ENCODE peak calls at places on chromosome 14, in nine cellular contexts. T is stomach, A is OCI-LY7, G is WERI-Rb-1, N is psoas muscle, V is HFF-Myc, Q is neural progenitor cell, I is progenitor cell of endocrine pancreas, Y is PC-9. S is an unnamed sample.

GRCh38 chr14:39247256-39247655 is 13.5 kb downstream of the MIA2 start:
- DNase-seq in T (no peak), A (no peak), G (no peak), N (no peak), V (no peak), Q (no peak), I (no peak), Y (peak), S (peak)

GRCh38 chr14:79915411-79915810 is 295.9 kb downstream of the DIO2 start:
- DNase-seq in T (no peak), A (no peak), G (no peak), N (no peak), V (no peak), Q (no peak), I (no peak), Y (no peak), S (no peak)

GRCh38 chr14:76257842-76258397 is 106.2 kb downstream of the GPATCH2L start:
- DNase-seq in T (no peak), A (no peak), G (no peak), N (no peak), V (no peak), Q (peak), I (no peak), Y (no peak), S (no peak)

GRCh38 chr14:41549821-41550597 is 56.7 kb upstream of the LRFN5 start:
- DNase-seq in T (no peak), A (no peak), G (no peak), N (no peak), V (no peak), Q (no peak), I (no peak), Y (no peak), S (no peak)

GRCh38 chr14:71931492-71932228 is 569 bp upstream of the RGS6 start:
- DNase-seq in T (no peak), A (no peak), G (peak), N (peak), V (no peak), Q (peak), I (no peak), Y (no peak), S (no peak)

GRCh38 chr14:96590190-96590860 is 88.1 kb downstream of the PAPOLA start:
- DNase-seq in T (no peak), A (no peak), G (no peak), N (no peak), V (no peak), Q (peak), I (no peak), Y (no peak), S (no peak)

GRCh38 chr14:66645716-66646115 is 137.8 kb downstream of the GPHN start:
- DNase-seq in T (no peak), A (no peak), G (no peak), N (no peak), V (no peak), Q (no peak), I (no peak), Y (no peak), S (no peak)

GRCh38 chr14:52781629-52782028 is 9.8 kb downstream of the GNPNAT1 start:
- DNase-seq in T (no peak), A (no peak), G (no peak), N (no peak), V (no peak), Q (no peak), I (no peak), Y (no peak), S (no peak)

GRCh38 chr14:101719045-101719645 is 42.4 kb upstream of the PPP2R5C start:
- DNase-seq in T (peak), A (no peak), G (no peak), N (no peak), V (no peak), Q (no peak), I (no peak), Y (peak), S (no peak)

GRCh38 chr14:59895721-59896120 is 24.2 kb upstream of the LRRC9 start:
- DNase-seq in T (no peak), A (no peak), G (no peak), N (no peak), V (no peak), Q (no peak), I (no peak), Y (no peak), S (no peak)

GRCh38 chr14:77024171-77024627 is 4.3 kb downstream of the IRF2BPL start:
- DNase-seq in T (no peak), A (no peak), G (no peak), N (no peak), V (no peak), Q (peak), I (no peak), Y (no peak), S (no peak)

GRCh38 chr14:73223049-73223448 is 14.3 kb upstream of the PAPLN start:
- DNase-seq in T (no peak), A (peak), G (no peak), N (no peak), V (no peak), Q (no peak), I (no peak), Y (no peak), S (no peak)

GRCh38 chr14:32667287-32667686 is 271.4 kb upstream of the NPAS3 start:
- DNase-seq in T (no peak), A (no peak), G (no peak), N (no peak), V (no peak), Q (no peak), I (no peak), Y (no peak), S (no peak)

GRCh38 chr14:103549361-103550311 is 12.8 kb downstream of the BAG5 start:
- DNase-seq in T (no peak), A (no peak), G (no peak), N (peak), V (no peak), Q (no peak), I (no peak), Y (no peak), S (no peak)

GRCh38 chr14:87869619-87870583 is 123.1 kb downstream of the GALC start:
- DNase-seq in T (no peak), A (no peak), G (no peak), N (no peak), V (no peak), Q (no peak), I (no peak), Y (no peak), S (peak)

GRCh38 chr14:104977681-104978647 is at the start of gene AHNAK2:
- DNase-seq in T (peak), A (no peak), G (peak), N (peak), V (no peak), Q (peak), I (peak), Y (peak), S (no peak)

GRCh38 chr14:99075771-99076370 is 196.1 kb downstream of the BCL11B start:
- DNase-seq in T (no peak), A (no peak), G (no peak), N (no peak), V (no peak), Q (no peak), I (no peak), Y (no peak), S (no peak)

GRCh38 chr14:93648440-93649168 is 139.7 kb downstream of the PRIMA1 start:
- DNase-seq in T (no peak), A (peak), G (peak), N (no peak), V (peak), Q (peak), I (no peak), Y (no peak), S (no peak)

GRCh38 chr14:22538671-22539228 is 50.3 kb downstream of the DAD1 start:
- DNase-seq in T (no peak), A (no peak), G (no peak), N (no peak), V (no peak), Q (no peak), I (no peak), Y (no peak), S (no peak)

GRCh38 chr14:63361790-63362189 is 43.1 kb upstream of the GPHB5 start:
- DNase-seq in T (no peak), A (peak), G (no peak), N (no peak), V (no peak), Q (no peak), I (no peak), Y (no peak), S (no peak)

GRCh38 chr14:24876009-24876690 is 173.8 kb downstream of the STXBP6 start:
- DNase-seq in T (no peak), A (no peak), G (no peak), N (no peak), V (no peak), Q (no peak), I (no peak), Y (no peak), S (no peak)

GRCh38 chr14:68937790-68938514 is 41.1 kb downstream of the ACTN1 start:
- DNase-seq in T (peak), A (no peak), G (no peak), N (no peak), V (no peak), Q (peak), I (no peak), Y (peak), S (no peak)

GRCh38 chr14:35374273-35374681 is 30.3 kb downstream of the NFKBIA start:
- DNase-seq in T (peak), A (no peak), G (no peak), N (peak), V (no peak), Q (no peak), I (no peak), Y (peak), S (peak)

GRCh38 chr14:88036422-88036821 is 31.5 kb downstream of the GPR65 start:
- DNase-seq in T (no peak), A (no peak), G (no peak), N (no peak), V (no peak), Q (peak), I (no peak), Y (no peak), S (no peak)

GRCh38 chr14:101972126-101972785 is 7.9 kb downstream of the DYNC1H1 start:
- DNase-seq in T (peak), A (no peak), G (no peak), N (peak), V (peak), Q (no peak), I (no peak), Y (peak), S (peak)

DNA sequence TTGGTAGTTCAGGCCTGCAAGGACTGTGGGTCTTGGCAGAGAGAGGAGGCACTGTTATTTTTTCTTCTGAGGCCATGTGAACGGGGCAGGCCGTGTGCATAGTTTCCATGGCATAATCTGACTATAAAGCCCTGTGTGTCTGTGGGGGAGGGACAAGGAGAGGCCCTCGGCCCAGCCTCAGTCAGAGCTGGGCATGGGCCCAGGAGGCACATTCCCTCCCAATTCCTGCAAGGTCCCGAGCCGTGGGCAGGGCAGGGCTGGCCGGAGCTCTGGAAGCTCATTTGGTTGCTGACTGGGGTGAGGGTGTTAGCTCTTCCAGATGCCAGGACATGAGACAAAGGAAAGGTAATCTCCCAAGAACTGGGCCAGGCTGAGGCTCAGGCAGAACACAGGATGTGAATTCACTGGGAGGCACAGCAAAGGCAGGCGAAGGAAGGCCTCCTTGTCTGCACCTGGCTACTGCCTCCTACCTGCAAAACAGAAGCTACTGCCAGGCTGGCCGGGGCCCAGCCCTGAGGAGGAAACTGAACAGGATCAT is 22.0 kb upstream of the PLEKHG3 start:
- DNase-seq in T (peak), A (no peak), G (no peak), N (peak), V (no peak), Q (no peak), I (no peak), Y (no peak), S (no peak)
- TF ChIP-seq CTCF in T (peak), A (no peak), G (peak), N (no peak), V (no peak), Q (no peak), I (no peak), Y (no peak), S (peak)

DNA sequence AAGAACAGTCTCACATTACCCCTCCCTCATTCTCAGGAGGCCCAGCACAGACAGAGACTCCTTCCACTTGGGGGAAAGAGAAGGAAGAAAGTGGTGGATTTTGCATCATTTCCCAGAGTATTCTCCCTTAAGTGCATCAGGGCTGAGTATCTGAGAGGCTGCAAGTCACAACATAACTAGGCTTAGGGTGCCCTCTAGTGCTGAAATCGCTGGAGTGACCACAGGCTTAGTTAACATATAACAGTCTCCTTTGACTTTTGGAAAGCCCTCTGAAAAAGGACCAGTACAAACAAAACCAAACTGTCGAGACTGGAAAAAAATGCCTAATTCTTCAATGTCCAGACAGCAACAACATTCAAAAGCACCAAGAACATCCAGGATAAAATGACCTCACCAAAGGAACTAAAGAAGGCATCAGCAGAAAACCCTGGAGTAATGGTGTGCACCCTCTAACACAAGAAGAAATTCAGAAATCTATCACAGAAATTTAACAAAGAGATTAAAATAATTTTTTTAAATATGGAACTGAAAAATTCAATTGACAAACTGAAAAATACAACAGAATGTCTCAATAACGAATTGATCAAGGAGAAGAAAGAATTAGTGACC is 412.3 kb downstream of the RPS29 start:
- DNase-seq in T (peak), A (peak), G (peak), N (no peak), V (peak), Q (peak), I (peak), Y (peak), S (peak)
- TF ChIP-seq CTCF in T (peak), A (peak), G (peak), N (no peak), V (peak), Q (peak), I (peak), Y (peak), S (peak)

DNA sequence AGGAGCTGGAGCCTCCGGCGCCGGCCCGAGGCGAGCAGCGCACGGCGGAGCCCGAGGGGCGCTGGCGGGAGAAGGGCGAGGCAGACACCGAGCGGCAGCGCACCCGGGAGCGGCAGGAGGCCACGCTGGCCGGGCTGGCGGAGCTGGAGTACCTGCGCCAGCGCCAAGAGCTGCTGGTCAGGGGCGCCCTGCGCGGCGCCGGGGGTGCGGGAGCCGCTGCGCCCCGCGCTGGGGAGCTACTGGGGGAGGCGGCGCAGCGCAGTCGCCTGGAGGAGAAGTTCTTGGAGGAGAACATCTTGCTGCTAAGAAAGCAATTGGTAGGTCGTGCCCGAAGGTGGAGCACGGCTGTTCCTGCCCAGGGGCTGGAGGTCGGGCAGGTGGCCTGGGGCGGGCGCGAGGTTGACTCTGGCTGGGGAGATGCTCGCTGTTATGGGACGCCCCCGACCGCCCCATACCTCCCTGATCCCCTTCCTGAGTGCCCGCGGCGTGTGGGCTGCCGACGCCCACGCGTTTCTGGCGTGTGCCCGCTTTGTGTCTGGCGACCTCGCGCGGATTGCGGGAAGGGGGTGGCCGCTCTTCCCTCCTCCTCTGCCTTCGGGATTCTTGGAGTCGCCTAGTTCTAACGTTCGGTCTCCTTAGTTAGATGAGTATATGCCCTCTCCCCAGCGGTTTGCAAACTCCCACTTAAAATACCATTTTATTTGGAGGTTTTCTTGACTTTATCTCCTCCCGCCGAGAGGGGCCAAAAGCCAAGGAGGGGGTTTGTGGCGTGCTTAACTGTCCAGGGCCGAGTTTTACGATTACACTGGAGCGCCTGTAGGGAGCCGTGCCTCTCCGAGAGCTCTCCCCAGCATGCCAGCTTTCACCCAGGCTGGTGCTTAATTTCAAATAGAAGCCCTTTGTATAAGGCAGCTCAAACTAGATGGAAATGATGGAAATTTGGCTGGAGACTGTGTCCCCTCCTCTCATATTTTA is 756 bp downstream of the DACT1 start:
- DNase-seq in T (no peak), A (no peak), G (peak), N (peak), V (no peak), Q (peak), I (no peak), Y (no peak), S (no peak)
- TF ChIP-seq CTCF in T (no peak), A (no peak), G (no peak), N (no peak), V (no peak), Q (no peak), I (no peak), Y (no peak), S (peak)

GRCh38 chr14:55129428-55130193 is 559 bp downstream of the LGALS3 start:
- DNase-seq in T (peak), A (no peak), G (peak), N (peak), V (no peak), Q (peak), I (peak), Y (peak), S (no peak)

GRCh38 chr14:55129086-55129427 is at the start of gene LGALS3:
- DNase-seq in T (peak), A (no peak), G (peak), N (peak), V (no peak), Q (peak), I (peak), Y (peak), S (no peak)

GRCh38 chr14:55130194-55130550 is 1.1 kb downstream of the LGALS3 start:
- DNase-seq in T (peak), A (no peak), G (no peak), N (no peak), V (no peak), Q (no peak), I (no peak), Y (peak), S (no peak)

GRCh38 chr14:55133416-55133815 is 4.4 kb downstream of the LGALS3 start:
- DNase-seq in T (no peak), A (no peak), G (no peak), N (no peak), V (no peak), Q (peak), I (no peak), Y (no peak), S (no peak)

DNA sequence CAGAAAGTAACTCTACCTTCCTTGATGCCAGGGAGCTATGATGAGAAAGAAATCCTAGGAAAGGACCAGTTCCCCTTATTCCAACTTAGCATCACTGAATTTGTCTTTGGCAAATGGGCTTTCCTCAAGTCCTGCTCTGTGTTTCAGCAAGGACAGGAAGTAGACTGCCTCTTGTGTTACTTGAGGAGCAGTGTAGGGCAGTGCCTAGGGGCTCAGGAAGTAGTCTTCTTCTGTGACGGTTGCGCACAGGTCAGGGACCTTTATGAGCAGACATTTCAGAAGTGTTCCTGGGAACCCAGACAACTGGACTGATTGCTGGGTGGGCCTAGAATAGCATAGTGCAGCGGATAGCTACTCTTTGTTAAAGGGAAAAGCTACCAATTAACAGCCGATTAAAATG is 2.7 kb downstream of the LGALS3 start:
- DNase-seq in T (no peak), A (peak), G (no peak), N (no peak), V (no peak), Q (no peak), I (no peak), Y (no peak), S (no peak)
- TF ChIP-seq CTCF in T (no peak), A (no peak), G (no peak), N (peak), V (no peak), Q (no peak), I (no peak), Y (no peak), S (no peak)

DNA sequence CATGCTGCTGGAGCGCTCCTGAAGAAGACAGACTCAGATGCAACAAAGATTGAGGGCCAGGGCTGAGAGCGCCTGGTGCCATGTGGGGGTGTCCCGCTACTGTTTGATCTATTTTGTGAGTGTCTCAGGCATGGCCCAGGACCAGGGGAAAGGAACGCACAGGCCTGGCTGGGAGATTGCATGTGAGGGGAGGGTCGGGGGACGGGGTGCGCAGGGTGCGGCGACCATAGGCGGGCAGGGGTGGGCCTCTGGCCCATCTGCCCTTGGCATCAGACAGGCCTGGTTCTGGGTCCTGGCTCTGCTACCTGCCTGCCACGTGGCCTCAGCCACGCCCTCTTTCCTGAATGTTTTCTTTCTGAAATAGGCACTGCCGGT is 47.5 kb downstream of the BEGAIN start:
- DNase-seq in T (no peak), A (no peak), G (no peak), N (peak), V (no peak), Q (no peak), I (no peak), Y (no peak), S (no peak)
- TF ChIP-seq CTCF in T (no peak), A (no peak), G (no peak), N (no peak), V (no peak), Q (no peak), I (no peak), Y (no peak), S (no peak)

S was measured in kidney epithelial cell.